ENCODE peak calls at places on chromosomes 3 and 15, in seven cellular contexts. A, V, I, E, T, U and J are unnamed samples.
A peak's percentile ranks its signal among the peaks of the same experiment; 100 is the strongest.

GRCh38 chr3:140546649-140547048 is 131.2 kb upstream of the TRIM42 start:
- DNase-seq in A (no peak), V (no peak), I (no peak), E (no peak), T (no peak), U (no peak), J (peak; percentile 19)

GRCh38 chr3:129605593-129606521 is 619 bp downstream of the PLXND1 start:
- DNase-seq in A (no peak), V (peak; percentile 72), I (peak; percentile 51), E (peak; percentile 82), T (peak; percentile 59), U (peak; percentile 58), J (peak; percentile 82)

GRCh38 chr15:69834256-69834655 is 263.5 kb downstream of the TLE3 start:
- DNase-seq in A (no peak), V (no peak), I (no peak), E (no peak), T (no peak), U (no peak), J (no peak)

GRCh38 chr3:19147905-19148767 is at the start of gene KCNH8:
- DNase-seq in A (peak; percentile 39), V (no peak), I (no peak), E (peak; percentile 68), T (no peak), U (peak; percentile 50), J (peak; percentile 57)

GRCh38 chr15:43440721-43441281 is 52.2 kb downstream of the TP53BP1 start:
- DNase-seq in A (peak; percentile 29), V (peak; percentile 97), I (peak; percentile 99), E (no peak), T (peak; percentile 77), U (peak; percentile 45), J (peak; percentile 94)

GRCh38 chr3:134456121-134456520 is 29.7 kb downstream of the ANAPC13 start:
- DNase-seq in A (no peak), V (no peak), I (no peak), E (no peak), T (no peak), U (no peak), J (no peak)

GRCh38 chr3:153399636-153400035 is 237.6 kb downstream of the RAP2B start:
- DNase-seq in A (no peak), V (peak; percentile 6), I (no peak), E (no peak), T (no peak), U (no peak), J (no peak)

GRCh38 chr3:185737740-185738680 is 86.8 kb downstream of the IGF2BP2 start:
- DNase-seq in A (no peak), V (no peak), I (no peak), E (no peak), T (no peak), U (no peak), J (no peak)

GRCh38 chr3:49454457-49454856 is 15.6 kb upstream of the DAG1 start:
- DNase-seq in A (no peak), V (no peak), I (no peak), E (peak; percentile 71), T (peak; percentile 71), U (peak; percentile 90), J (peak; percentile 91)

GRCh38 chr3:127213381-127213918 is 20.5 kb downstream of the PRR23E start:
- DNase-seq in A (no peak), V (no peak), I (no peak), E (no peak), T (no peak), U (no peak), J (no peak)

GRCh38 chr3:52124766-52125165 is 29.5 kb downstream of the POC1A start:
- DNase-seq in A (no peak), V (no peak), I (no peak), E (no peak), T (no peak), U (no peak), J (no peak)

GRCh38 chr3:155981669-155982068 is 111.2 kb downstream of the GMPS start:
- DNase-seq in A (no peak), V (no peak), I (peak; percentile 13), E (no peak), T (no peak), U (no peak), J (peak; percentile 64)

GRCh38 chr3:52685285-52685704 is 418 bp downstream of the PBRM1 start:
- DNase-seq in A (no peak), V (peak; percentile 75), I (no peak), E (no peak), T (peak; percentile 88), U (peak; percentile 84), J (peak; percentile 83)

GRCh38 chr3:10449436-10449835 is 56.0 kb downstream of the ATP2B2 start:
- DNase-seq in A (no peak), V (no peak), I (no peak), E (no peak), T (no peak), U (no peak), J (no peak)

GRCh38 chr3:108096506-108097325 is 5.9 kb upstream of the CD47 start:
- DNase-seq in A (no peak), V (no peak), I (no peak), E (no peak), T (no peak), U (no peak), J (no peak)

GRCh38 chr3:4043867-4044575 is 244.8 kb downstream of the LRRN1 start:
- DNase-seq in A (no peak), V (no peak), I (no peak), E (no peak), T (no peak), U (no peak), J (no peak)

GRCh38 chr3:160183375-160184076 is 41.7 kb upstream of the C3orf80 start:
- DNase-seq in A (no peak), V (no peak), I (peak; percentile 65), E (no peak), T (no peak), U (no peak), J (no peak)

GRCh38 chr15:64213646-64214045 is 50.8 kb upstream of the PPIB start:
- DNase-seq in A (no peak), V (no peak), I (peak; percentile 14), E (no peak), T (no peak), U (no peak), J (no peak)

GRCh38 chr3:12471228-12471627 is 13.1 kb upstream of the TSEN2 start:
- DNase-seq in A (no peak), V (no peak), I (no peak), E (no peak), T (no peak), U (no peak), J (no peak)

GRCh38 chr3:9890249-9891071 is at the start of gene JAGN1:
- DNase-seq in A (peak; percentile 92), V (peak; percentile 91), I (peak; percentile 83), E (peak; percentile 97), T (peak; percentile 84), U (peak; percentile 91), J (peak; percentile 92)

GRCh38 chr3:53269888-53270880 is 14.4 kb upstream of the TKT start:
- DNase-seq in A (peak; percentile 66), V (peak; percentile 99), I (peak; percentile 98), E (peak; percentile 74), T (peak; percentile 97), U (peak; percentile 95), J (peak; percentile 100)

DNA sequence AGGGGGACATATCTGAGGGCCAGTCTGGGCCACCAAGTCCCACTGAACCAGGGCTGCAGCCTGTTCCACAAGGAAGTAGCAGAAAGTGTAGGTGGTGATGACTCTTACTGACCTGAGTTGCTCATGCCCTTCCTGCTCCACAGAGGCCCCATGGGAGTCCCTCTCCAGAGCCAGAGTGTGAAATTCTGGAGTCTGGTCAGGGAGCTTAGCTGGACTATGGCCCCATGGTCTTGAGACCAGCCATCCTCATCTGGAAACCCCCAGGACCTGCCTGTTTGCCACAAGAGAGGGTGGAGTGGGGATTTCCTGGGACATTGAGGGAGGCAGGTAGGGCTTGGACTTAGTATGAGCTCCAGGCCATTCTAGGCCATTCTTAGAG is 3.0 kb downstream of the SPINT1 start:
- DNase-seq in A (no peak), V (no peak), I (no peak), E (no peak), T (no peak), U (no peak), J (no peak)
- H3K4me2 ChIP-seq in A (no peak overlapping the region), V (no peak overlapping the region), I (no peak overlapping the region), E (peak overlapping the region; percentile 36), T (peak overlapping the region; percentile 55), U (peak overlapping the region; percentile 95), J (peak overlapping the region; percentile 29)

GRCh38 chr3:167700926-167701325 is 33.8 kb downstream of the PDCD10 start:
- DNase-seq in A (no peak), V (no peak), I (no peak), E (no peak), T (no peak), U (no peak), J (no peak)

GRCh38 chr3:167711439-167711838 is 23.3 kb downstream of the PDCD10 start:
- DNase-seq in A (no peak), V (no peak), I (no peak), E (no peak), T (no peak), U (no peak), J (no peak)

GRCh38 chr3:167709690-167710089 is 25.0 kb downstream of the PDCD10 start:
- DNase-seq in A (no peak), V (no peak), I (no peak), E (no peak), T (no peak), U (no peak), J (no peak)

GRCh38 chr3:167710552-167710951 is 24.1 kb downstream of the PDCD10 start:
- DNase-seq in A (no peak), V (no peak), I (no peak), E (no peak), T (no peak), U (no peak), J (no peak)

GRCh38 chr3:167705840-167706239 is 28.9 kb downstream of the PDCD10 start:
- DNase-seq in A (no peak), V (peak; percentile 55), I (peak; percentile 56), E (no peak), T (no peak), U (no peak), J (no peak)
- H4K8ac ChIP-seq in A (no peak overlapping the region), V (no peak overlapping the region), I (no peak overlapping the region), E (no peak overlapping the region), T (no peak overlapping the region), U (no peak overlapping the region), J (no peak overlapping the region)

GRCh38 chr3:45799586-45799985 is 3.2 kb upstream of the SLC6A20 start:
- DNase-seq in A (no peak), V (no peak), I (no peak), E (peak; percentile 27), T (no peak), U (no peak), J (no peak)
- H3K4me2 ChIP-seq in A (no peak overlapping the region), V (no peak overlapping the region), I (no peak overlapping the region), E (no peak overlapping the region), T (no peak overlapping the region), U (no peak overlapping the region), J (no peak overlapping the region)

DNA sequence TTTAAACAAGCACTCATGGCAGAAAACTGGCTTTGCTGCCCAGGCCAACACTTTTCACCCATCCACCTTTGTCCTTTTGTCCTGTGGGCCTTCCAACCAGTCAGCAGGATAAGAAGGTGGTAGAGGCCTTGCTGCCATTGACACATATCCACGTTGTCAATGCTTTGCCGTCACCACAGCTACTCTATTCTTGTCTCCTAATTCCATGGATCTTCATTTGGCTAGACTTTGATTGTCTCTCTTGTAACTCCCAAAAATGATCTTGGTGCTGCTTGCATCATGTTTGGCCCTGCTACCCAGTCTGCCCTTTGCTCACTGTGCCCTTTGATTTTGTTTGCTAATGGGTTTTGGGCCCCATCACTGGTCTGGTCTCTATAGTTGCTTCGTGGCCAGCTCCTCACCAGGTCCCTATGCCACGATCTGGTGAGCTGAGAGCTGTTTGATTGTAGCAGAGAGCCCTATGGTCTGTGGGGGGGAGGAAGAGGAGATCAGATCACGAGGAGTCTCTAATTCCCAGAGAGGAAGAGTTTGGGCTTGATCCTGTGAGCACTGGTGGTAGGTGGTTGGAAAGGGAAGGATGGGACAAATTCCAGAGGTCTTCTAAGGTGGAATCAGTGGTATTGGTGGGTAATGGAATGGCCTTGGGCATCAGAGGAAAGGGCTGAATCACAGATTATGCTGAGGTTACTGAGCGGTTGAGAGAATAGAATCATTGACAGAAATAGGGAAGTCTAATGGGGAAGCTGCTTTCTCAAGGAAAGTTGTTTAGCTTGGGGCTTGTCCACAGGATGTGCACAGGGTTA is 40.3 kb downstream of the ABHD2 start:
- DNase-seq in A (no peak), V (no peak), I (no peak), E (no peak), T (no peak), U (no peak), J (no peak)
- H4K8ac ChIP-seq in A (no peak overlapping the region), V (no peak overlapping the region), I (no peak overlapping the region), E (no peak overlapping the region), T (no peak overlapping the region), U (no peak overlapping the region), J (no peak overlapping the region)